ENCODE peak calls at places on chromosome 17, in four cellular contexts. One of them, this sample, is unnamed.

GRCh38 chr17:15106540-15106939 is 158.6 kb downstream of the PMP22 start:
- DNase-seq in BE2C: no peak
- DNase-seq in OCI-LY7: no peak
- DNase-seq in cardiac muscle cell: no peak
- DNase-seq in this sample: peak; percentile 66

GRCh38 chr17:46818319-46818928 is at the start of gene WNT3:
- DNase-seq in BE2C: peak; percentile 72
- DNase-seq in OCI-LY7: peak; percentile 63
- DNase-seq in cardiac muscle cell: no peak
- DNase-seq in this sample: no peak

GRCh38 chr17:56230660-56231059 is 77.4 kb downstream of the ANKFN1 start:
- DNase-seq in BE2C: no peak
- DNase-seq in OCI-LY7: no peak
- DNase-seq in cardiac muscle cell: peak; percentile 0
- DNase-seq in this sample: peak; percentile 47

GRCh38 chr17:20072692-20072992 is 63.5 kb downstream of the SPECC1 start:
- DNase-seq in BE2C: no peak
- DNase-seq in OCI-LY7: no peak
- DNase-seq in cardiac muscle cell: no peak
- DNase-seq in this sample: no peak

GRCh38 chr17:31494259-31495048 is 103.0 kb downstream of the RAB11FIP4 start:
- DNase-seq in BE2C: no peak
- DNase-seq in OCI-LY7: peak; percentile 46
- DNase-seq in cardiac muscle cell: no peak
- DNase-seq in this sample: peak; percentile 39

GRCh38 chr17:73999246-73999645 is 204.2 kb upstream of the RPL38 start:
- DNase-seq in BE2C: no peak
- DNase-seq in OCI-LY7: no peak
- DNase-seq in cardiac muscle cell: no peak
- DNase-seq in this sample: no peak

GRCh38 chr17:52762147-52762793 is 603.8 kb upstream of the CA10 start:
- DNase-seq in BE2C: peak; percentile 44
- DNase-seq in OCI-LY7: no peak
- DNase-seq in cardiac muscle cell: no peak
- DNase-seq in this sample: no peak

GRCh38 chr17:18033442-18034099 is 5.4 kb downstream of the ATPAF2 start:
- DNase-seq in BE2C: peak; percentile 44
- DNase-seq in OCI-LY7: peak; percentile 87
- DNase-seq in cardiac muscle cell: peak; percentile 91
- DNase-seq in this sample: peak; percentile 86

GRCh38 chr17:78903101-78903779 is at the start of gene CEP295NL:
- DNase-seq in BE2C: peak; percentile 34
- DNase-seq in OCI-LY7: no peak
- DNase-seq in cardiac muscle cell: no peak
- DNase-seq in this sample: no peak

GRCh38 chr17:54888254-54888653 is 12.4 kb upstream of the TOM1L1 start:
- DNase-seq in BE2C: no peak
- DNase-seq in OCI-LY7: no peak
- DNase-seq in cardiac muscle cell: no peak
- DNase-seq in this sample: no peak

GRCh38 chr17:45451131-45451530 is 18.5 kb upstream of the ARHGAP27 start:
- DNase-seq in BE2C: peak; percentile 46
- DNase-seq in OCI-LY7: peak; percentile 50
- DNase-seq in cardiac muscle cell: no peak
- DNase-seq in this sample: no peak

GRCh38 chr17:28973414-28973813 is 22.1 kb upstream of the PHF12 start:
- DNase-seq in BE2C: peak; percentile 73
- DNase-seq in OCI-LY7: no peak
- DNase-seq in cardiac muscle cell: peak; percentile 84
- DNase-seq in this sample: no peak

GRCh38 chr17:15341385-15341849 is at the start of gene TEKT3:
- DNase-seq in BE2C: peak; percentile 88
- DNase-seq in OCI-LY7: no peak
- DNase-seq in cardiac muscle cell: peak; percentile 78
- DNase-seq in this sample: peak; percentile 43

GRCh38 chr17:59825533-59826316 is 67.0 kb downstream of the TUBD1 start:
- DNase-seq in BE2C: no peak
- DNase-seq in OCI-LY7: no peak
- DNase-seq in cardiac muscle cell: peak; percentile 76
- DNase-seq in this sample: peak; percentile 62

GRCh38 chr17:66431910-66432309 is 129.5 kb downstream of the PRKCA start:
- DNase-seq in BE2C: no peak
- DNase-seq in OCI-LY7: no peak
- DNase-seq in cardiac muscle cell: peak; percentile 88
- DNase-seq in this sample: peak; percentile 80

GRCh38 chr17:55166506-55166905 is 98.3 kb upstream of the HLF start:
- DNase-seq in BE2C: no peak
- DNase-seq in OCI-LY7: no peak
- DNase-seq in cardiac muscle cell: no peak
- DNase-seq in this sample: no peak

GRCh38 chr17:339193-340061 is 13.2 kb downstream of the RPH3AL start:
- DNase-seq in BE2C: no peak
- DNase-seq in OCI-LY7: no peak
- DNase-seq in cardiac muscle cell: no peak
- DNase-seq in this sample: no peak

GRCh38 chr17:19304209-19304608 is 58.3 kb downstream of the B9D1 start:
- DNase-seq in BE2C: no peak
- DNase-seq in OCI-LY7: peak; percentile 29
- DNase-seq in cardiac muscle cell: peak; percentile 65
- DNase-seq in this sample: no peak

GRCh38 chr17:18035704-18036103 is 3.3 kb downstream of the ATPAF2 start:
- DNase-seq in BE2C: no peak
- DNase-seq in OCI-LY7: no peak
- DNase-seq in cardiac muscle cell: no peak
- DNase-seq in this sample: no peak

GRCh38 chr17:41618341-41619161 is 5.8 kb downstream of the KRT17 start:
- DNase-seq in BE2C: no peak
- DNase-seq in OCI-LY7: no peak
- DNase-seq in cardiac muscle cell: no peak
- DNase-seq in this sample: peak; percentile 71

GRCh38 chr17:78450696-78451344 is 72.4 kb downstream of the PGS1 start:
- DNase-seq in BE2C: peak; percentile 62
- DNase-seq in OCI-LY7: peak; percentile 15
- DNase-seq in cardiac muscle cell: no peak
- DNase-seq in this sample: no peak

GRCh38 chr17:77281024-77281903 is 140.5 kb downstream of the SEC14L1 start:
- DNase-seq in BE2C: peak; percentile 75
- DNase-seq in OCI-LY7: peak; percentile 87
- DNase-seq in cardiac muscle cell: peak; percentile 58
- DNase-seq in this sample: peak; percentile 72

GRCh38 chr17:55334285-55334684 is 69.5 kb downstream of the HLF start:
- DNase-seq in BE2C: no peak
- DNase-seq in OCI-LY7: no peak
- DNase-seq in cardiac muscle cell: peak; percentile 47
- DNase-seq in this sample: no peak

GRCh38 chr17:69492410-69493071 is 78.0 kb downstream of the MAP2K6 start:
- DNase-seq in BE2C: no peak
- DNase-seq in OCI-LY7: no peak
- DNase-seq in cardiac muscle cell: peak; percentile 43
- DNase-seq in this sample: peak; percentile 78

GRCh38 chr17:45143767-45144198 is 4.5 kb upstream of the HEXIM1 start:
- DNase-seq in BE2C: no peak
- DNase-seq in OCI-LY7: no peak
- DNase-seq in cardiac muscle cell: peak; percentile 97
- DNase-seq in this sample: no peak

GRCh38 chr17:68909066-68909465 is 46.1 kb downstream of the ABCA8 start:
- DNase-seq in BE2C: no peak
- DNase-seq in OCI-LY7: peak; percentile 20
- DNase-seq in cardiac muscle cell: peak; percentile 93
- DNase-seq in this sample: peak; percentile 84

GRCh38 chr17:12983986-12984932 is 33.6 kb downstream of the ELAC2 start:
- DNase-seq in BE2C: no peak
- DNase-seq in OCI-LY7: no peak
- DNase-seq in cardiac muscle cell: peak; percentile 82
- DNase-seq in this sample: peak; percentile 35

GRCh38 chr17:42163113-42163512 is 8.3 kb upstream of the RAB5C start:
- DNase-seq in BE2C: peak; percentile 46
- DNase-seq in OCI-LY7: peak; percentile 36
- DNase-seq in cardiac muscle cell: no peak
- DNase-seq in this sample: peak; percentile 37

GRCh38 chr17:57447357-57448019 is 191.2 kb downstream of the MSI2 start:
- DNase-seq in BE2C: no peak
- DNase-seq in OCI-LY7: no peak
- DNase-seq in cardiac muscle cell: no peak
- DNase-seq in this sample: no peak

GRCh38 chr17:56274491-56274890 is 121.2 kb downstream of the ANKFN1 start:
- DNase-seq in BE2C: no peak
- DNase-seq in OCI-LY7: no peak
- DNase-seq in cardiac muscle cell: no peak
- DNase-seq in this sample: no peak

DNA sequence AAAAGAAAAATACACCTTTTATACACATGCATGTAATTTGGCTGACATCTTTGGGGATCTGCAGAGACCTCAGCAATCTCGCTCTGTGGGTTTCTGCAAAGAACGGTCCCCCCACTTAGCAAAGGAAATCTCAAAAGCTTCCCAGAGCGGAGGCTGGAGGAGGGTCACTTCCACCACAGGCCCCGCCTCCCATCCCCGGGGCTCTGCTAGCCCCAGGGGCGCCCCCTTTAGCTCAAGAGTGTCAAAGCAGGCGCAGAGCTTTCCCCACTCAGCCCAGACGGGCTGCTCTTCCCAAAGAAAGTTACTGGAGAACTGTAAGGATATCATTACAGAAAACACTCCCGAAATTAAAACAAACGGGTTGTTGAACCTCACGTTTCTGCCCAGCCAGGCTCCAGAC is 11.4 kb downstream of the SLC13A5 start:
- DNase-seq in BE2C: peak; percentile 49
- DNase-seq in OCI-LY7: peak; percentile 53
- DNase-seq in cardiac muscle cell: peak; percentile 33
- DNase-seq in this sample: peak; percentile 35
- TF ChIP-seq CTCF in BE2C: peak; percentile 35
- TF ChIP-seq CTCF in OCI-LY7: peak; percentile 72
- TF ChIP-seq CTCF in cardiac muscle cell: peak; percentile 44
- TF ChIP-seq CTCF in this sample: peak; percentile 18

GRCh38 chr17:39635614-39636176 is 1.2 kb upstream of the STARD3 start:
- DNase-seq in BE2C: no peak
- DNase-seq in OCI-LY7: no peak
- DNase-seq in cardiac muscle cell: no peak
- DNase-seq in this sample: no peak

GRCh38 chr17:39638317-39638716 is 1.4 kb downstream of the STARD3 start:
- DNase-seq in BE2C: no peak
- DNase-seq in OCI-LY7: no peak
- DNase-seq in cardiac muscle cell: no peak
- DNase-seq in this sample: no peak

GRCh38 chr17:39636587-39636926 is 387 bp upstream of the STARD3 start:
- DNase-seq in BE2C: no peak
- DNase-seq in OCI-LY7: no peak
- DNase-seq in cardiac muscle cell: no peak
- DNase-seq in this sample: no peak

GRCh38 chr17:39639043-39639442 is 2.1 kb downstream of the STARD3 start:
- DNase-seq in BE2C: no peak
- DNase-seq in OCI-LY7: no peak
- DNase-seq in cardiac muscle cell: no peak
- DNase-seq in this sample: no peak

DNA sequence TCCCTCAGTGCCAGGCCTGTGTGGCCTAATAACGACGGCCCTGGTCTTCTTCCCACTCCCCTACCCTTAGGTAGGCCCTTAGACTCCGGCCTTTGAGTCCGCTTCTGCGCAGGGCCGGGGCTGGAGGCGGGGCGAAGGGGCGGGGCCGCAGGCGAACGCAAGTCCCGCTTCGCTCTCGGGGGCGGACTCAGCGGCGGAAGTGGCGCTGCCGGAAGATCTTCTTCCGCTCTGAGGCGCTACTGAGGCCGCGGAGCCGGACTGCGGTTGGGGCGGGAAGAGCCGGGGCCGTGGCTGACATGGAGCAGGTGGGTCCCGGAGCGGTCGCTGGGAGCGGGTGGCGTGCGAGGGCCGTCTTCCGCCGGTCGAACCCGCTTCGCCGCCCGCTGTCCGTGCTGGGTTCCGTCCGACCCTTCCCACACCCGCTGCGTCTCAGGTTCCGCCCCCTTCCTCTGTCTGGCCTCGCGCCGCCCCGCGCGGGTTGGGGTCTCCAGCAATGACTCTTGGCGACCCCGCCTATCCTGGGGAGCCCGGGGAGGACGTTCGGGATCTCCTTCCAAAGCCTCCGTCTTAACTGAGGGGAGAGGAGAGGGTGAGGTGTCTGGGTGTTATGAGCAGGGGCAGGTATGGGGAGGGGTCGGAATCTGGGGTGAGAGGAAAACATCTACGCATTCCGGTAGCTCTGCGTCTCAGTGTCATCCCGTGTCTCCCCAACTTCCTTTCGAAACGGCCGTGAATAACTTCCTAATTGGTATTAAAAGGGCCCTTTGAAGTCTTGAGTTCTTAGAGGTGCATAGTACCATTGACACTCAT is at the start of gene STARD3:
- DNase-seq in BE2C: peak; percentile 94
- DNase-seq in OCI-LY7: peak; percentile 93
- DNase-seq in cardiac muscle cell: peak; percentile 91
- DNase-seq in this sample: peak; percentile 82
- TF ChIP-seq CTCF in BE2C: no peak
- TF ChIP-seq CTCF in OCI-LY7: no peak
- TF ChIP-seq CTCF in cardiac muscle cell: no peak
- TF ChIP-seq CTCF in this sample: peak; percentile 9

DNA sequence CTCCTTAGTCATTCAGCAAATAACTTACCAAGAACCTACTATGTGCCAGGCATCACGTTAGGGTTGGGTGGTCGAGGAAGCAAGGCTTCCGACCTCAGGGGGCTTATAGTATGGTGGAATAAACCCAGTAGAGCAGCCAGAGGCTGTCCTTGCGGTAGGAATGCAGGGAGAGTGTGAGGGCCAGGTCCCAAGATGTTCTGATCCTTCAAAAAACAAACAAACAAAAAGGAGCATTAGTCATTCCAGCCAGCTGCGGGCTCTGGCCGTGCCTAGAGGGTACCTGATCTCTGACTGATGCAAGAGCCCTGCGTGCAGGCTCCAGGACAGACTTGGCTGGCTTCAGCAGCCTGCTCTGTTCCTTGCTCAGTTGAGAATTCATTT is 18.2 kb downstream of the CYB5D2 start:
- DNase-seq in BE2C: peak; percentile 44
- DNase-seq in OCI-LY7: no peak
- DNase-seq in cardiac muscle cell: peak; percentile 80
- DNase-seq in this sample: peak; percentile 96
- TF ChIP-seq CTCF in BE2C: peak; percentile 12
- TF ChIP-seq CTCF in OCI-LY7: no peak
- TF ChIP-seq CTCF in cardiac muscle cell: peak; percentile 22
- TF ChIP-seq CTCF in this sample: peak; percentile 13

DNA sequence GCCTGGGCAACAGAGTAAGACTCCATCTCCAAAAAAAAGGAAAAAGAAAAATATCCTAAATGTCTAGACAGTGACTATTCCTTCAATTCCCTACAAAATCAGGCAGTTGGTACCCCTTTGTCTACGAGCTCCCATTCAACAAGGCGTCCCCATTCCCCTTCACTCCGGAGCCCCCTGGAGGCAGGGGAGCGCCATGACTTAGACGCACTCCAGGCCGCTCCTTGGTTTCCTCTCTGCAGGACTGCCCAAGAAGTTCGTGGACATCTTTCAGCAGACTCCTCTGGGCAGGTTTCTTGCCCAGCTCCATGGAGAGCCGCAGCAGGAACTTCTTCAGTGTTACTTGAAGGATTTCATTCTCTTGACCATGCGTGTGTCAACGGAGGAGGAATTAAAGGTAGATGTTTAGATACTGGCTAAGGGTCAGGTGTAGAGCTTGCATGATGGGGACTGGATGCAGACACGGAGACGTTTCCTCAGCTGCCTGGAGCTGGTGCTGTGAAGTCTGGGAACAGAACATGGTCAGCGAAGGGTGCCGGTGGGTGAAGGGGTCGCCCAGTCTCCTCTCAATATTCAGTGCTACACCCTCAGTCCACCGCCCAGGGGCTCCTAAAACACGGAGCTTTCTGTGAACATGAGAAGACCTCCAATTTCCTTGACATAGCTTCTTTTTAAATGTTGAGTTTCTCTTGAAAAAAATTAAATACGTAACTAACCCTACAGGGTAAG is 53.3 kb upstream of the ENDOV start:
- DNase-seq in BE2C: peak; percentile 56
- DNase-seq in OCI-LY7: peak; percentile 27
- DNase-seq in cardiac muscle cell: peak; percentile 22
- DNase-seq in this sample: peak; percentile 22
- TF ChIP-seq CTCF in BE2C: peak; percentile 65
- TF ChIP-seq CTCF in OCI-LY7: peak; percentile 77
- TF ChIP-seq CTCF in cardiac muscle cell: peak; percentile 40
- TF ChIP-seq CTCF in this sample: peak; percentile 22

This sample was measured in MCF 10A.